ENCODE peak calls at places on chromosomes 13 and 19, in five cellular contexts. G, Q, A, Y and W are unnamed samples.
A peak's percentile ranks its signal among the peaks of the same experiment; 100 is the strongest.

GRCh38 chr13:51783432-51784094 is 20.4 kb downstream of the DHRS12 start:
- DNase-seq in A (no peak), Q (no peak), Y (no peak), G (no peak), W (no peak)

GRCh38 chr19:5926641-5927438 is 12.8 kb downstream of the CAPS start:
- DNase-seq in Q (no peak), G (peak; percentile 75), A (no peak), Y (peak; percentile 58), W (peak; percentile 51)

GRCh38 chr13:113187263-113187669 is 21.2 kb downstream of the PCID2 start:
- DNase-seq in Y (peak; percentile 87), Q (peak; percentile 100), A (peak; percentile 99), G (peak; percentile 94), W (peak; percentile 98)

GRCh38 chr19:47427241-47428176 is 8.2 kb upstream of the MEIS3 start:
- DNase-seq in Y (peak; percentile 40), A (peak; percentile 25), G (no peak), Q (peak; percentile 45), W (no peak)

GRCh38 chr19:9295411-9295849 is 14.2 kb downstream of the ZNF699 start:
- DNase-seq in Y (no peak), Q (peak; percentile 18), G (no peak), A (peak; percentile 14), W (no peak)

GRCh38 chr13:110305949-110306339 is 1.0 kb downstream of the COL4A1 start:
- DNase-seq in Q (peak; percentile 35), Y (no peak), G (no peak), A (no peak), W (no peak)

GRCh38 chr19:12689581-12690216 is 1.9 kb downstream of the GNG14 start:
- DNase-seq in Y (no peak), Q (no peak), G (no peak), A (no peak), W (no peak)

GRCh38 chr19:33771308-33772101 is 25.2 kb upstream of the KCTD15 start:
- DNase-seq in A (no peak), Q (peak; percentile 36), G (peak; percentile 82), Y (peak; percentile 67), W (no peak)

GRCh38 chr13:30341815-30342570 is 34.6 kb upstream of the KATNAL1 start:
- DNase-seq in G (peak; percentile 90), Q (peak; percentile 96), A (peak; percentile 95), Y (peak; percentile 89), W (peak; percentile 89)

GRCh38 chr19:17794731-17795494 is at the start of gene B3GNT3:
- DNase-seq in Y (peak; percentile 38), A (no peak), G (no peak), Q (no peak), W (no peak)
- H3K4me3 ChIP-seq in Y (no peak within 1 kb of the TSS), A (no peak within 1 kb of the TSS), G (no peak within 1 kb of the TSS), Q (no peak within 1 kb of the TSS), W (no peak within 1 kb of the TSS)

GRCh38 chr19:14814982-14815381 is 20.0 kb downstream of the OR7A5 start:
- DNase-seq in Y (no peak), G (no peak), Q (no peak), A (no peak), W (no peak)

GRCh38 chr19:14804755-14805154 is 26.4 kb upstream of the ADGRE2 start:
- DNase-seq in G (no peak), Q (no peak), A (no peak), Y (no peak), W (no peak)

GRCh38 chr19:14809272-14810057 is 25.5 kb downstream of the OR7A5 start:
- DNase-seq in Y (no peak), A (no peak), Q (no peak), G (peak; percentile 65), W (no peak)
- H3K4me3 ChIP-seq in Y (peak overlapping the region; percentile 11), A (no peak overlapping the region), Q (no peak overlapping the region), G (no peak overlapping the region), W (no peak overlapping the region)

GRCh38 chr13:20498129-20498528 is 27.5 kb downstream of the CRYL1 start:
- DNase-seq in A (no peak), Q (no peak), Y (no peak), G (no peak), W (no peak)
- H3K4me3 ChIP-seq in A (no peak overlapping the region), Q (no peak overlapping the region), Y (no peak overlapping the region), G (no peak overlapping the region), W (no peak overlapping the region)

DNA sequence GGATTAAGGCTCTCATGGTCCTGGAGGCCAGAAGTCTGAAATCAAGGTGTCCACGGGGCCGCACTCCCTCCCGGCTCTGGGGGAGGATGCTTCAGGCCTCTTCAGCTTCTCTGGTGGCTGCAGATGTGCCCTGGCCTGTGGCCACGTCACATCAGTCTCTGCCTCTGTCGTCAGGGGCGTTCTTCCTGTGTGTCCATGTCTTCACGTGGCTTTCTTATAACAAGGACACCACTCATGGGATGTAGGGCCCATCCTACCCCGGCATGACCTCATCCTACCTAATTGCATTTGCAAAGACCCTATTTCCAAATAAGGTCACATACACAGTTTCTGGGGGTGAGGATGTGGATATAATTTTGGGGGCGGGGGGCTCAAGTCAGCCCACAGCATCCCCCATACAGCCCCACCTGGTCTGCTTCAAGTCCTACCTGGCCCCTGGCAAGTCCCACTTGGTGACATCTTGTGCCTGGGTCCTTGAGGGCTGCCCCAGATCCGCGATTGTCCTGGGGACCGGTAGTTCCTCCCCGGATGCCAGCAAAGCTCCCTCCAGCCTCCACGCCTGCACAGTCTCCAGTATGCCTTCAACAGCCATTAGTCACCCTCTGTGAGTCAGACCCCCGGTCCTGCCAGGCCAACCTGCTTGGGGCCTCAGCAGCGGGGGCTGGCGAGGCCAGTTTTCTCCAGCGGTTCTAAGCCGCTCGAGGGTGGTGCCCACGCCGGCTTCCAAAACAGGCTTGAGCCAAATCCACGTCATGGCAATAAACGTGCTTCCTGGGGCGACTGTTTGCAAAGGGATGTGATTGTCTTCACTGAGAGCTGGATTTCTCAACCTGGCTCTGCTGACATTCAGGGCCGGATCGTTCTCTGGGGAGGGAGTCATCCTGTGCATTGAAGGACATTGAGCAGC is 32.2 kb downstream of the MYO9B start:
- DNase-seq in Q (peak; percentile 96), Y (peak; percentile 65), A (peak; percentile 91), G (peak; percentile 92), W (peak; percentile 94)
- H3K4me3 ChIP-seq in Q (peak overlapping the region; percentile 20), Y (no peak overlapping the region), A (peak overlapping the region; percentile 30), G (peak overlapping the region; percentile 18), W (peak overlapping the region; percentile 3)

GRCh38 chr19:15550273-15550672 is 41.9 kb downstream of the CYP4F22 start:
- DNase-seq in Q (no peak), A (no peak), Y (no peak), G (no peak), W (no peak)

GRCh38 chr19:15549581-15549980 is 41.3 kb downstream of the CYP4F22 start:
- DNase-seq in G (no peak), Q (no peak), A (no peak), Y (no peak), W (no peak)

GRCh38 chr19:15551183-15552004 is 43.1 kb downstream of the CYP4F22 start:
- DNase-seq in A (no peak), Y (no peak), Q (no peak), G (peak; percentile 65), W (no peak)

GRCh38 chr19:15548648-15549047 is 40.3 kb downstream of the CYP4F22 start:
- DNase-seq in Q (no peak), Y (no peak), A (no peak), G (no peak), W (no peak)

GRCh38 chr19:15550847-15551182 is 42.5 kb downstream of the CYP4F22 start:
- DNase-seq in A (no peak), Q (no peak), Y (no peak), G (no peak), W (no peak)
- H3K4me3 ChIP-seq in A (no peak overlapping the region), Q (no peak overlapping the region), Y (peak overlapping the region; percentile 54), G (peak overlapping the region; percentile 47), W (peak overlapping the region; percentile 17)

DNA sequence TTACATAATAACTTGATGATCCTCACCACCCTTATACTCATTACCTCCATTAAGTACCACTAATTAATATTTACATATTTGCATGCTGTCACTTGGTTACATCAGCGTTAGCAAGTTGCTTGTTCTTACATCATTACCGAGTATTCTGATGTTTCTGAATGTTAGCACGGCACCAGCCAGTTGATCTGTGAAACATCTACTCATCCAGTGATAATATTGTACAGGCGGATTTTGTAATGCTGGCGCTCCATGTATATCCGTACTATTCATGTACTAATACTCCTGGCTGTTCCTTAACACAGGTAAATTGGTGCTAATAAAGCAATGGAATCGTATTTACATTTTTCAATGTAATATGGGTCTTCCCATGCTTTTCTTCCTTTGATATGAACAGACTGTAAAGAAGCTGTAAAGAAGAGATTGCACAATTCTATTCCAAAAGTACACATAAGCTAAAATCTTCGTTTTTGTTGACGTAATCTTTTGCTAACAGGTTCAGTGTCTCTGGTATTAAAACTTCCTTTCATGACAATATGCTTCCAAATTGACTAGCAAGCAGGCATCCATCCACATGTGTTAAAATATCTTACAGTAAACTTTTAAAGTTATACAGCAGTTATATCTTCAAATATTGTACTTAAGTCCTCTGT is 19.5 kb upstream of the SGCG start:
- DNase-seq in Y (no peak), A (no peak), Q (no peak), G (no peak), W (no peak)
- H3K4me3 ChIP-seq in Y (no peak overlapping the region), A (no peak overlapping the region), Q (no peak overlapping the region), G (no peak overlapping the region), W (no peak overlapping the region)